ENCODE peak calls at places on chromosomes 13 and 19, in four cellular contexts. E, Y, M and S are unnamed samples.

GRCh38 chr13:27489456-27489855 is 39.1 kb upstream of the MTIF3 start:
- DNase-seq in E (no peak), Y (no peak), M (no peak), S (no peak)

GRCh38 chr13:101474419-101474957 is 22.0 kb downstream of the ITGBL1 start:
- DNase-seq in E (peak), Y (no peak), M (no peak), S (peak)

GRCh38 chr13:46050771-46051170 is 1.8 kb downstream of the ZC3H13 start:
- DNase-seq in E (no peak), Y (no peak), M (no peak), S (no peak)

GRCh38 chr19:38527466-38528136 is 90.2 kb downstream of the MAP4K1 start:
- DNase-seq in E (no peak), Y (no peak), M (no peak), S (no peak)

GRCh38 chr13:43009506-43009905 is 13.9 kb upstream of the DNAJC15 start:
- DNase-seq in E (peak), Y (no peak), M (no peak), S (no peak)

GRCh38 chr13:97246596-97246995 is 24.5 kb downstream of the MBNL2 start:
- DNase-seq in E (no peak), Y (no peak), M (no peak), S (no peak)

GRCh38 chr19:58498316-58499020 is 13.3 kb downstream of the SLC27A5 start:
- DNase-seq in E (no peak), Y (no peak), M (no peak), S (no peak)

GRCh38 chr13:110869231-110869804 is 45.6 kb downstream of the ANKRD10 start:
- DNase-seq in E (peak), Y (peak), M (no peak), S (no peak)

GRCh38 chr19:2732883-2733282 is 6.9 kb downstream of the SLC39A3 start:
- DNase-seq in E (no peak), Y (no peak), M (no peak), S (no peak)

GRCh38 chr13:40617801-40618356 is 48.6 kb downstream of the FOXO1 start:
- DNase-seq in E (no peak), Y (no peak), M (no peak), S (no peak)

GRCh38 chr19:37334179-37335071 is 36.5 kb upstream of the ZNF527 start:
- DNase-seq in E (peak), Y (no peak), M (peak), S (peak)

GRCh38 chr19:765179-765738 is 14.3 kb downstream of the MISP start:
- DNase-seq in E (no peak), Y (no peak), M (no peak), S (no peak)

GRCh38 chr19:33677745-33678426 is 56.1 kb downstream of the CHST8 start:
- DNase-seq in E (no peak), Y (no peak), M (no peak), S (no peak)